ENCODE peak calls at places on chromosomes 7 and 10, in seven cellular contexts. One of them, this sample, is unnamed.

GRCh38 chr10:32205666-32206065 is 141.3 kb downstream of the EPC1 start:
- DNase-seq in prostate gland: no peak
- DNase-seq in lower lobe of right lung: no peak
- DNase-seq in gastrocnemius medialis: no peak
- DNase-seq in GM23338: no peak
- DNase-seq in kidney: no peak
- DNase-seq in IMR-90: peak
- DNase-seq in this sample: no peak

GRCh38 chr7:4406288-4407058 is 275.6 kb upstream of the FOXK1 start:
- DNase-seq in lower lobe of right lung: no peak
- DNase-seq in GM23338: peak
- DNase-seq in gastrocnemius medialis: no peak
- DNase-seq in kidney: no peak
- DNase-seq in IMR-90: no peak
- DNase-seq in prostate gland: no peak
- DNase-seq in this sample: no peak

GRCh38 chr7:149873968-149874643 is at the start of gene ATP6V0E2:
- DNase-seq in gastrocnemius medialis: no peak
- DNase-seq in lower lobe of right lung: no peak
- DNase-seq in GM23338: peak
- DNase-seq in prostate gland: no peak
- DNase-seq in IMR-90: no peak
- DNase-seq in kidney: no peak
- DNase-seq in this sample: no peak

GRCh38 chr10:5540080-5540479 is 15.3 kb downstream of the CALML3 start:
- DNase-seq in kidney: peak
- DNase-seq in IMR-90: no peak
- DNase-seq in lower lobe of right lung: peak
- DNase-seq in gastrocnemius medialis: no peak
- DNase-seq in prostate gland: no peak
- DNase-seq in GM23338: no peak
- DNase-seq in this sample: peak

GRCh38 chr10:133161486-133162051 is 1.6 kb downstream of the KNDC1 start:
- DNase-seq in prostate gland: no peak
- DNase-seq in IMR-90: no peak
- DNase-seq in lower lobe of right lung: peak
- DNase-seq in kidney: no peak
- DNase-seq in GM23338: peak
- DNase-seq in gastrocnemius medialis: no peak
- DNase-seq in this sample: no peak

GRCh38 chr7:90706067-90706716 is 110.1 kb downstream of the CDK14 start:
- DNase-seq in GM23338: no peak
- DNase-seq in lower lobe of right lung: no peak
- DNase-seq in prostate gland: peak
- DNase-seq in IMR-90: peak
- DNase-seq in gastrocnemius medialis: no peak
- DNase-seq in kidney: no peak
- DNase-seq in this sample: no peak

GRCh38 chr10:5640501-5640900 is 25.9 kb downstream of the ASB13 start:
- DNase-seq in gastrocnemius medialis: no peak
- DNase-seq in kidney: peak
- DNase-seq in prostate gland: no peak
- DNase-seq in lower lobe of right lung: peak
- DNase-seq in GM23338: no peak
- DNase-seq in IMR-90: no peak
- DNase-seq in this sample: no peak

GRCh38 chr10:5297466-5297865 is 67.3 kb upstream of the UCN3 start:
- DNase-seq in prostate gland: no peak
- DNase-seq in lower lobe of right lung: peak
- DNase-seq in GM23338: no peak
- DNase-seq in gastrocnemius medialis: peak
- DNase-seq in IMR-90: no peak
- DNase-seq in kidney: no peak
- DNase-seq in this sample: peak

GRCh38 chr7:136911362-136911761 is 42.9 kb downstream of the CHRM2 start:
- DNase-seq in lower lobe of right lung: no peak
- DNase-seq in prostate gland: no peak
- DNase-seq in kidney: no peak
- DNase-seq in gastrocnemius medialis: no peak
- DNase-seq in GM23338: peak
- DNase-seq in IMR-90: peak
- DNase-seq in this sample: no peak

GRCh38 chr7:107023522-107024149 is 20.9 kb upstream of the PRKAR2B start:
- DNase-seq in lower lobe of right lung: no peak
- DNase-seq in GM23338: no peak
- DNase-seq in prostate gland: no peak
- DNase-seq in IMR-90: no peak
- DNase-seq in kidney: no peak
- DNase-seq in gastrocnemius medialis: no peak
- DNase-seq in this sample: no peak

GRCh38 chr10:93784059-93784458 is 26.3 kb downstream of the LGI1 start:
- DNase-seq in gastrocnemius medialis: no peak
- DNase-seq in IMR-90: no peak
- DNase-seq in prostate gland: no peak
- DNase-seq in kidney: no peak
- DNase-seq in lower lobe of right lung: no peak
- DNase-seq in GM23338: no peak
- DNase-seq in this sample: no peak

GRCh38 chr7:34036069-34036920 is 131.0 kb downstream of the BMPER start:
- DNase-seq in GM23338: no peak
- DNase-seq in lower lobe of right lung: no peak
- DNase-seq in IMR-90: peak
- DNase-seq in prostate gland: no peak
- DNase-seq in gastrocnemius medialis: no peak
- DNase-seq in kidney: no peak
- DNase-seq in this sample: no peak

GRCh38 chr7:94374231-94374630 is 20.5 kb upstream of the COL1A2 start:
- DNase-seq in gastrocnemius medialis: peak
- DNase-seq in lower lobe of right lung: peak
- DNase-seq in IMR-90: peak
- DNase-seq in kidney: peak
- DNase-seq in prostate gland: no peak
- DNase-seq in GM23338: peak
- DNase-seq in this sample: peak

GRCh38 chr7:101128040-101128834 is 1.3 kb downstream of the SERPINE1 start:
- DNase-seq in kidney: no peak
- DNase-seq in prostate gland: no peak
- DNase-seq in IMR-90: no peak
- DNase-seq in lower lobe of right lung: no peak
- DNase-seq in GM23338: no peak
- DNase-seq in gastrocnemius medialis: no peak
- DNase-seq in this sample: no peak

GRCh38 chr7:1021366-1021765 is 23.0 kb upstream of the GPR146 start:
- DNase-seq in prostate gland: no peak
- DNase-seq in IMR-90: no peak
- DNase-seq in lower lobe of right lung: no peak
- DNase-seq in GM23338: no peak
- DNase-seq in kidney: peak
- DNase-seq in gastrocnemius medialis: no peak
- DNase-seq in this sample: no peak

GRCh38 chr10:51227897-51228713 is 153.8 kb downstream of the PRKG1 start:
- DNase-seq in lower lobe of right lung: no peak
- DNase-seq in kidney: no peak
- DNase-seq in GM23338: no peak
- DNase-seq in IMR-90: no peak
- DNase-seq in gastrocnemius medialis: no peak
- DNase-seq in prostate gland: no peak
- DNase-seq in this sample: no peak
- H3K27ac ChIP-seq in lower lobe of right lung: no peak
- H3K27ac ChIP-seq in kidney: no peak
- H3K27ac ChIP-seq in GM23338: no peak
- H3K27ac ChIP-seq in IMR-90: no peak
- H3K27ac ChIP-seq in gastrocnemius medialis: no peak
- H3K27ac ChIP-seq in prostate gland: no peak
- H3K27ac ChIP-seq in this sample: peak

GRCh38 chr10:101032637-101033201 is 1.7 kb downstream of the SFXN3 start:
- DNase-seq in prostate gland: no peak
- DNase-seq in kidney: peak
- DNase-seq in GM23338: no peak
- DNase-seq in lower lobe of right lung: no peak
- DNase-seq in gastrocnemius medialis: no peak
- DNase-seq in IMR-90: peak
- DNase-seq in this sample: peak
- H3K27ac ChIP-seq in prostate gland: peak
- H3K27ac ChIP-seq in kidney: peak
- H3K27ac ChIP-seq in GM23338: no peak
- H3K27ac ChIP-seq in lower lobe of right lung: peak
- H3K27ac ChIP-seq in gastrocnemius medialis: peak
- H3K27ac ChIP-seq in IMR-90: peak
- H3K27ac ChIP-seq in this sample: peak

DNA sequence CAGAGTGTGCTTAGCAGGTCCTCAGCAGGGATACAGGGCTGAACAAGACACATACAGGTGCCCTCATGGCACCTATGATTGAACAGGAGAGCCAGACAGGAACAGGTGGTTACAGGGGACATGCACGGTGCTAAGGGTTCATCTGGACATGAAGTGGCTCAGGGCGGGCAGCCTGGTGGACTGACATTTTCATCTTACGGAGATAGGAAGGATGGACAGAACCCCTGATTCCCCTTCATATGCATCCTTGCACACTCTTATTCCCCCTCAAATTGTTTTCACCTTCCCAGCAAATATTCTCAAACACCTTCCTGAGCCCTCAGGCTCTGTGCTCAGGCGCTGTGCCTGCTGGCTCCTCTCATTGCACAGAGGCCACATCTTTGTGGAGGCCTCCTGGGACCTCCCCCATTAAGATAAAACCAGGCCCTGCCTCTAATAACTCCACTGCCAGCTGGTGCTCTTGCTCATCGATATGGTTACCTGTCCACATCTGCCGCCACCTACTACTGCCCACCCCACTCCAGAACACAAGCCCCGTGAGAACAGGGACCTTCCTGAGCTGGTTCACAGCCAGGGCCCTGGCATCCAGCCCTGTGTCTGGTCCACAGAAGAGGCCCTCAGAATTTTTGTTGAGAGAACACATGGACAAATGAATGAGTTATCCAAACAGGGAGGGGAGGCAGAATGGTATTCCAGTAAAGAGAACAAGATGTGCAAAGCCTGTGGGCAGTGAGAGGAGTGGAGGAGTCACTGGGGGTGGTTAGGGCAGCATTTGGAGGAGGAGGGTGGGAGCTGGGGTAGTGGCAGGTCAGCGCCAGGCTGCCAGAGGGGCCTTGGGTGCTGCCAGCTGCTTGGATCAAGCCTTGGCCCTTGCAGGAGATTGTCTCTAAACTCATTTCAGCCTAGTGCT is 68.9 kb upstream of the AQP1 start:
- DNase-seq in lower lobe of right lung: peak
- DNase-seq in gastrocnemius medialis: no peak
- DNase-seq in prostate gland: no peak
- DNase-seq in GM23338: no peak
- DNase-seq in IMR-90: no peak
- DNase-seq in kidney: no peak
- DNase-seq in this sample: no peak
- H3K27ac ChIP-seq in lower lobe of right lung: peak
- H3K27ac ChIP-seq in gastrocnemius medialis: no peak
- H3K27ac ChIP-seq in prostate gland: peak
- H3K27ac ChIP-seq in GM23338: no peak
- H3K27ac ChIP-seq in IMR-90: no peak
- H3K27ac ChIP-seq in kidney: no peak
- H3K27ac ChIP-seq in this sample: peak

DNA sequence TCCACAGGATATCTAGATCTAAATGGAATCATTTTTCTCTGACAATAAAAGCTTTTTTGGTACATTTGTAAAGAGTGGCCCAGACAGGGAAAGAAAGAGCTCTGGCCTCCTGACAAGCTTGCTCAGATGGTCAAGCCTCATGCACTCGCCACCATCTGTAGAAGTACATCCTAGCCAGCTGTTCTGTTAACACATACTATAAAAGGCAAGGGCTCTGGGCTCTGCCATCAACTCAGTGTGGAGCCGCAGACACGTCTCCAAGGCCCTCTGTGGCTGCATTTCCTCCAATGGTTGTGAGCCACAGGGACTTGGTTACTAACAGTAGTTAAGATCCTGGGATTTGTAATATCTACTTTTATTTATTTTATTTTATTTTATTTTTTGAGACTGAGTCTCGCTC is 70.8 kb upstream of the KDM7A start:
- DNase-seq in prostate gland: no peak
- DNase-seq in gastrocnemius medialis: no peak
- DNase-seq in GM23338: no peak
- DNase-seq in lower lobe of right lung: no peak
- DNase-seq in IMR-90: no peak
- DNase-seq in kidney: no peak
- DNase-seq in this sample: no peak
- H3K27ac ChIP-seq in prostate gland: no peak
- H3K27ac ChIP-seq in gastrocnemius medialis: no peak
- H3K27ac ChIP-seq in GM23338: no peak
- H3K27ac ChIP-seq in lower lobe of right lung: no peak
- H3K27ac ChIP-seq in IMR-90: no peak
- H3K27ac ChIP-seq in kidney: no peak
- H3K27ac ChIP-seq in this sample: no peak

DNA sequence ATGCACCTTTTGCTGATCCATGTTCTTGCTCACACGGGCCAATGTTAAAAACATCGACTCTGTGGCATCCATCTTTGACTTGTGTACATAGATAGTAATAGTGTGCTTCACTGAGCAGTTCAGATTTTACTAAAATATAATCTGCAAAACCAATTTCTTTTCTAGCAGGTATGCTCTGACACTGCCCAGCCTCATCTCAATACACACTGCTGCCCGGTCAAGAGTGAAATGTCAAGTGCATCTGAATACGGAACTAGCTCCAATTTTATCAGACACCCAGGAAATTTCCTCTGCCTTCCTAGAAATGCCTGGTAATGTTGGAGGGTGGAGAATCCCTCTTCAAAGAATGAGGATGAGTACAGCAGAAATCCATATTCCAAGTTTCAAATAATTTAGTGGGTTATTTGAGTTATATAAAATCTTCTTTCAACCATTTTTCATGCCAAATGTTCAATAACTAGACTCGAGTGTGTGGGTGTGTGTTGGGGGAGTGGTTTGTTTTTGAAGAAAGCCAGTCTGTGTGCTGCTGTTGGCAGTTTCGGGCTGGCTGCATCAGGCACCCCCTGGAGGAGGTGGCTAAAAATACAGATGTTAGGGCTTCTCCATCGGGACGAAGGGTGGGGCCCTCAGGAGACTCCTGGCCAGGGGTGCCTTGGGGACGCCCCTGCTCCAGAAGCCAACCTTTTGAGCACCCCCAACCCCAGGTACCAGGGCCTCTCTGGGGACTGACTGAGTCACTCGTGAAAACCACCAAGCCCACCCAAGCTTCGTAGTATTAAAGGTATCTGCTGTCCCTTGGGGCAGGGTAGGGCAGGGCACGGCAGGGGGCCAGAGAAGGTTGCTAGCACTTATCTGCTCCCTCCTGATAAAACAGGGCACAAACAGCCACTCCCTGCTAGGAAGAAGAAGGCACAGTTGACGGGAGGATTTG is 15.4 kb downstream of the CTBP2 start:
- DNase-seq in prostate gland: no peak
- DNase-seq in kidney: no peak
- DNase-seq in GM23338: peak
- DNase-seq in IMR-90: peak
- DNase-seq in lower lobe of right lung: peak
- DNase-seq in gastrocnemius medialis: no peak
- DNase-seq in this sample: no peak
- H3K27ac ChIP-seq in prostate gland: peak
- H3K27ac ChIP-seq in kidney: peak
- H3K27ac ChIP-seq in GM23338: peak
- H3K27ac ChIP-seq in IMR-90: no peak
- H3K27ac ChIP-seq in lower lobe of right lung: no peak
- H3K27ac ChIP-seq in gastrocnemius medialis: peak
- H3K27ac ChIP-seq in this sample: peak

GRCh38 chr10:26198119-26198518 is 18.5 kb upstream of the GAD2 start:
- DNase-seq in IMR-90: no peak
- DNase-seq in GM23338: no peak
- DNase-seq in gastrocnemius medialis: no peak
- DNase-seq in kidney: no peak
- DNase-seq in prostate gland: no peak
- DNase-seq in lower lobe of right lung: no peak
- DNase-seq in this sample: no peak
- H3K27ac ChIP-seq in IMR-90: no peak
- H3K27ac ChIP-seq in GM23338: no peak
- H3K27ac ChIP-seq in gastrocnemius medialis: no peak
- H3K27ac ChIP-seq in kidney: no peak
- H3K27ac ChIP-seq in prostate gland: no peak
- H3K27ac ChIP-seq in lower lobe of right lung: no peak
- H3K27ac ChIP-seq in this sample: no peak